ENCODE peak calls at places on chromosomes 13 and 19, in five cellular contexts. E is pancreas, N is B cell, F is heart right ventricle, J is epithelial cell of esophagus. Y is an unnamed sample.

GRCh38 chr13:31967155-31967554 is 64.4 kb upstream of the FRY start:
- DNase-seq in F (no peak), J (no peak), E (no peak), N (no peak), Y (no peak)

GRCh38 chr13:111394211-111394922 is 73.9 kb downstream of the TEX29 start:
- DNase-seq in F (no peak), E (no peak), J (no peak), N (no peak), Y (peak)

GRCh38 chr13:98853791-98854191 is 101.3 kb upstream of the SLC15A1 start:
- DNase-seq in F (no peak), J (peak), N (no peak), E (no peak), Y (no peak)

GRCh38 chr13:73971481-73971880 is 162.7 kb downstream of the KLF12 start:
- DNase-seq in E (no peak), J (no peak), F (no peak), N (no peak), Y (no peak)

GRCh38 chr13:31138515-31138914 is 23.2 kb downstream of the HSPH1 start:
- DNase-seq in N (no peak), J (no peak), F (no peak), E (no peak), Y (no peak)

GRCh38 chr13:108220042-108220441 is 1.9 kb downstream of the ABHD13 start:
- DNase-seq in N (no peak), E (peak), F (no peak), J (peak), Y (no peak)

GRCh38 chr19:17757125-17757524 is 5.8 kb downstream of the FCHO1 start:
- DNase-seq in F (peak), N (no peak), E (peak), J (peak), Y (no peak)

GRCh38 chr19:53908933-53909415 is at the start of gene CACNG7:
- DNase-seq in E (no peak), J (no peak), F (no peak), N (no peak), Y (peak)

GRCh38 chr13:46728777-46729176 is 68.2 kb downstream of the ESD start:
- DNase-seq in E (no peak), J (peak), N (no peak), F (no peak), Y (no peak)
- TF ChIP-seq CTCF in E (no peak), J (no peak), N (peak), F (no peak), Y (peak)

DNA sequence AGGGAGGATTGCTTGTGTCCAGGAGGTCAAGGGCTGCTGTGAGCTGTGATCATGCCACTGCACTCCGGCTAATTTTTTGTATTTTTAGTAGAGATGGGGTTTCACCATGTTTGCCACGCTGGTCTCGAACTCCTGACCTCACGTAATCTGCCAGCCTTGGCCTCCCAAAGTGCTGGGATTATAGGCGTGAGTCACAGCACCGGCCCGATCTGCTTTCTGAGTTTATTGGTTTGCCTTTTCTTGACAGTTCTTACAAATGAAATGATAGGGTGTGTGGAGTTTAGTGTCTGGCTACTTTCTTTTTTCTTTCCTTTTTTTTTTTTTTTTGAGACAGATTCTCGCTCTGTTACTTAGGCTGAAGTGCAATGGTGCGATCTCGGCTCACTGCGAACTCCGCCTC is 848 bp downstream of the C19orf44 start:
- DNase-seq in N (no peak), J (no peak), F (no peak), E (no peak), Y (no peak)
- TF ChIP-seq CTCF in N (no peak), J (no peak), F (no peak), E (no peak), Y (no peak)

DNA sequence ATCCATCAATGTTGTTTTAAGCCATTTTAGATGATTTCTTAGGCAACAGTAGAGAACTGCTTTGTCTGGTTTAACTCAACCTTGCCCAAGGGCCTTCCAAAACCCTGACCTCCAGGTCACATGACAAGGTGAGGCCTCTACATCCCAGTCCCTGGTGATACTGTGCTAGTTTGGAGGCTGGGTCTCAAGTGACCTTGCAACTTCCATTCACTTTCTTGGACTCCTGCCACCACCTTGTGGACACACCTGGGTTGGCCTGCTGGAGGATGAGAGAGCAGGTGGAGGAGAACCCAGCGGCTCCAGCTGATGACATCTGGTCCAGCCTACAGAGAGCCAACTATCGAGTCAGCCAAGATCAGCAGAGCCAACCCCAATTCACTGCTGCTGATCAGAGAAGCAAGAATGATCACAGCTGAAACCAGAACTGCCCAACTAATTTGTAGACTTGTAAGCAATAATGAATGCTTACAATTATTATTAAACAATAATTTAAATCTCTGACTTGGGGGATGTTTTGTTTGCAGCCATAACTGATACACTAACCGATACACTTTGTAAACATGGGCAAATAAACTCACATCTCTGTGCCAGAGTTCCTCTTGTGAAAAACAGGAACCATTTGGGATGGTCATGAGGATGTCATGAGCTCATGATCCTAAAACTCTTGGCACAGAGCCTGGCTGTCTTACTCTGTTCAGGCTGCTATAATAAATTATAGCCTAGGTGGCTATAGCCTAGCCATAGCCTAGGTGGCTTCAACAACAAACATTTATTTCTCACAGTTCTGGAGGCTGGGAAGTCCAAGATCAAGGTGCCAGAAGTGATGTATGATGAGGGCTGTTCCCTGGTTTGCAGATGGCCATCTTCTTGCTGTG is 11.5 kb downstream of the FAM187B start:
- DNase-seq in E (peak), J (peak), F (peak), N (no peak), Y (no peak)
- TF ChIP-seq CTCF in E (no peak), J (no peak), F (no peak), N (peak), Y (no peak)

DNA sequence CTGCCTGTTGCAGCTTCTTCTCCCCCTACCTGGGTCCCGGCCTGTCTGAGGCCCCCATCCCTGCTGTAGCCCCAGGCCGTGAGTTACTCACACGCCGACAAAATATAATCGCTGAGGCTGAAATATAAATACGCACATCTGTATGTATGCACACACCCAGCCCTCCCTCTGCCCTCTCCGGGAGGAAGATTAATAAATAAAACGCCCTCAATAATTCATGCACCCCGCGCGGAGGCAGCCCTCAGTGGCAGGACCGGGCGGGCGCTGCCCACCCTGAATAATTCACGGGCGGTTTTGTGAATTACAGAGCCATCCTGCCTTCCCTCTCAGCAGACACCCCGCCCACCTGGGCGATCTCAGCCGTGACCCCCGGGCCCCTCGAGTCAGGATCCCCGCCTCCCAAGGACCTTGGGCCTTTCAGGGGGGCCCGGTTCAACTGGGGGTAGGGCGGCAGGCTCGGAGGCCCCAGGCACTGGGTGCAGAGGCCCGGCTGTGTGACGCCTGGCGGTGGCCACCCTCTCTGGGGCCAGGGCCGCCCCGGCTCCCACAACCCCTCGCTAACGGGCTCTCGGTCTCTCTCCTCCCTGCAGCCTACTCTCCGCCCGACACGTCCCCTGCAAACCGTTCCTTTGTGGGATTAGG is 24.2 kb downstream of the SMIM24 start:
- DNase-seq in E (no peak), J (no peak), F (no peak), N (no peak), Y (no peak)
- TF ChIP-seq CTCF in E (no peak), J (no peak), F (no peak), N (no peak), Y (no peak)

GRCh38 chr19:3372413-3372812 is 6.0 kb downstream of the NFIC start:
- DNase-seq in E (no peak), N (peak), F (no peak), J (no peak), Y (no peak)

GRCh38 chr19:3370214-3370720 is 3.9 kb downstream of the NFIC start:
- DNase-seq in F (no peak), N (no peak), E (no peak), J (no peak), Y (no peak)

GRCh38 chr19:3368848-3369336 is 2.5 kb downstream of the NFIC start:
- DNase-seq in N (no peak), E (no peak), F (no peak), J (peak), Y (no peak)

GRCh38 chr19:3369337-3370213 is 3.2 kb downstream of the NFIC start:
- DNase-seq in E (peak), F (no peak), N (peak), J (peak), Y (no peak)

GRCh38 chr19:3370728-3371591 is 4.6 kb downstream of the NFIC start:
- DNase-seq in N (no peak), J (no peak), F (no peak), E (no peak), Y (no peak)
- TF ChIP-seq CTCF in N (no peak), J (no peak), F (no peak), E (no peak), Y (no peak)

GRCh38 chr19:55132453-55133129 is 15.2 kb upstream of the PPP1R12C start:
- DNase-seq in J (no peak), N (peak), F (no peak), E (no peak), Y (no peak)
- TF ChIP-seq CTCF in J (no peak), N (no peak), F (peak), E (no peak), Y (no peak)

GRCh38 chr13:39602614-39603366 is at the start of gene LHFPL6:
- DNase-seq in N (peak), J (peak), E (peak), F (peak), Y (peak)
- TF ChIP-seq CTCF in N (no peak), J (peak), E (no peak), F (peak), Y (no peak)

DNA sequence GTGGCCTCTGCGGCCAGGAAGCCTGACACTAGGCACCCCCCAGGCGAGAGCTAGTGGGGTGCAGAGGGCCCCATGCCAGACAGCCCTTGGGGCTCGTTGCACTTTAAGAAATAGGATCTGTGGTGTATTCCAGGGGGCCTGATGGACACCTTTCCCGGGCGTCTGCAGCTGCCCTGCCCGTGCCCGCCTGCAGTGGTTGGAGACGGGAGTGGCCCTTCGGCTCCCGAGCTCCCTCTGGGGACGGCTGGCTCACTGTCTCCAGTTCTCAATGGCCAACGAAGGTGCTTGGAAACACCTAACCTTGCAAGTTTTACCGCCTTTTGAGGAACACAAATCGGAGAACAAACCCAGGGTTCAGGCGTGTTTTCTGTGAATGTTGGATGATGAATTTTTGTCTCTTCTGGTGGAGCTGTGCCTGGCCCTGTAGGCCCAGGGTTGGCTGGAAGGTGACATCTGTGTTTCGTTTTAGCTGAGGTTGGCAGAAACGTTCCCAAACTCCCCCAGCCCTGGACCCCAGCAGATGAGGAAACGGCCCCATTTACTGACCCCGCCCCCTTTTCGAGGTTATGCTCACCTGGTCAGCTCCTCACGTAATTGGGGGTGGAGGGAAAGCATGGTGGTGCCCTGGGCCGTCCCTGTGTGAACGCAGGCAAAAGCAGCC is 17.4 kb upstream of the NPAS1 start:
- DNase-seq in N (no peak), J (peak), F (no peak), E (no peak), Y (no peak)
- TF ChIP-seq CTCF in N (no peak), J (peak), F (peak), E (no peak), Y (no peak)